ENCODE peak calls at places on chromosomes 1 and 21, in four cellular contexts. One of them, this sample, is unnamed. For H3K4me1, the result is how much of the 10 kb centered on the place peaks cover.

GRCh38 chr1:186191511-186191910 is 183.5 kb downstream of the TPR start:
- DNase-seq in GM12878: no peak
- DNase-seq in K562: no peak
- DNase-seq in SK-N-SH: no peak
- DNase-seq in this sample: no peak

GRCh38 chr1:26145960-26146294 is 13.0 kb upstream of the FAM110D start:
- DNase-seq in GM12878: no peak
- DNase-seq in K562: no peak
- DNase-seq in SK-N-SH: no peak
- DNase-seq in this sample: no peak

GRCh38 chr1:23101101-23101827 is 67.4 kb downstream of the LUZP1 start:
- DNase-seq in GM12878: no peak
- DNase-seq in SK-N-SH: no peak
- DNase-seq in K562: no peak
- DNase-seq in this sample: peak

GRCh38 chr1:96683931-96684330 is 37.7 kb upstream of the PTBP2 start:
- DNase-seq in K562: no peak
- DNase-seq in SK-N-SH: no peak
- DNase-seq in GM12878: no peak
- DNase-seq in this sample: no peak

GRCh38 chr1:248404024-248404423 is 1.2 kb downstream of the OR2T1 start:
- DNase-seq in GM12878: peak
- DNase-seq in SK-N-SH: no peak
- DNase-seq in K562: peak
- DNase-seq in this sample: peak

GRCh38 chr1:115348636-115349035 is 10.6 kb upstream of the NGF start:
- DNase-seq in GM12878: no peak
- DNase-seq in K562: no peak
- DNase-seq in SK-N-SH: no peak
- DNase-seq in this sample: no peak

GRCh38 chr1:36157973-36158826 is 2.2 kb downstream of the MAP7D1 start:
- DNase-seq in SK-N-SH: no peak
- DNase-seq in K562: no peak
- DNase-seq in GM12878: no peak
- DNase-seq in this sample: no peak

GRCh38 chr1:64136749-64137568 is 66.5 kb upstream of the UBE2U start:
- DNase-seq in SK-N-SH: peak
- DNase-seq in K562: peak
- DNase-seq in GM12878: peak
- DNase-seq in this sample: peak

GRCh38 chr1:14429577-14429976 is 168.9 kb upstream of the KAZN start:
- DNase-seq in GM12878: no peak
- DNase-seq in K562: no peak
- DNase-seq in SK-N-SH: no peak
- DNase-seq in this sample: no peak

GRCh38 chr21:45611296-45611695 is 32.2 kb upstream of the PCBP3 start:
- DNase-seq in K562: no peak
- DNase-seq in GM12878: no peak
- DNase-seq in SK-N-SH: no peak
- DNase-seq in this sample: no peak

GRCh38 chr1:111203681-111204210 is 3.3 kb upstream of the DENND2D start:
- DNase-seq in GM12878: peak
- DNase-seq in K562: no peak
- DNase-seq in SK-N-SH: peak
- DNase-seq in this sample: no peak

GRCh38 chr1:239426821-239427495 is 40.6 kb downstream of the CHRM3 start:
- DNase-seq in GM12878: no peak
- DNase-seq in K562: no peak
- DNase-seq in SK-N-SH: no peak
- DNase-seq in this sample: no peak

GRCh38 chr1:197618065-197618464 is 157.2 kb downstream of the DENND1B start:
- DNase-seq in SK-N-SH: no peak
- DNase-seq in K562: no peak
- DNase-seq in GM12878: no peak
- DNase-seq in this sample: peak

GRCh38 chr21:45357436-45358260 is 47.3 kb upstream of the COL18A1 start:
- DNase-seq in SK-N-SH: no peak
- DNase-seq in GM12878: no peak
- DNase-seq in K562: no peak
- DNase-seq in this sample: no peak

GRCh38 chr21:46121286-46122221 is 23.6 kb downstream of the COL6A2 start:
- DNase-seq in GM12878: no peak
- DNase-seq in SK-N-SH: peak
- DNase-seq in K562: no peak
- DNase-seq in this sample: no peak

GRCh38 chr1:116036255-116036654 is 59.9 kb downstream of the SLC22A15 start:
- DNase-seq in K562: no peak
- DNase-seq in SK-N-SH: no peak
- DNase-seq in GM12878: no peak
- DNase-seq in this sample: no peak

GRCh38 chr21:30345014-30345413 is 3.4 kb downstream of the KRTAP23-1 start:
- DNase-seq in SK-N-SH: no peak
- DNase-seq in GM12878: no peak
- DNase-seq in K562: no peak
- DNase-seq in this sample: no peak

GRCh38 chr1:66527688-66528087 is 6.3 kb upstream of the SGIP1 start:
- DNase-seq in SK-N-SH: no peak
- DNase-seq in GM12878: no peak
- DNase-seq in K562: no peak
- DNase-seq in this sample: peak

GRCh38 chr1:119364640-119365039 is 3.9 kb upstream of the HAO2 start:
- DNase-seq in K562: no peak
- DNase-seq in SK-N-SH: no peak
- DNase-seq in GM12878: no peak
- DNase-seq in this sample: no peak

GRCh38 chr1:48761986-48762385 is 14.7 kb downstream of the BEND5 start:
- DNase-seq in K562: no peak
- DNase-seq in SK-N-SH: no peak
- DNase-seq in GM12878: no peak
- DNase-seq in this sample: peak

GRCh38 chr1:27144349-27144748 is 10.6 kb downstream of the SLC9A1 start:
- DNase-seq in K562: no peak
- DNase-seq in GM12878: no peak
- DNase-seq in SK-N-SH: no peak
- DNase-seq in this sample: no peak

GRCh38 chr1:165854101-165854845 is 26.9 kb downstream of the UCK2 start:
- DNase-seq in GM12878: no peak
- DNase-seq in SK-N-SH: no peak
- DNase-seq in K562: no peak
- DNase-seq in this sample: peak

GRCh38 chr1:200275816-200276453 is 133.9 kb downstream of the ZNF281 start:
- DNase-seq in GM12878: no peak
- DNase-seq in K562: no peak
- DNase-seq in SK-N-SH: no peak
- DNase-seq in this sample: no peak
- H3K4me1 ChIP-seq in GM12878: under half
- H3K4me1 ChIP-seq in K562: under half
- H3K4me1 ChIP-seq in SK-N-SH: under half
- H3K4me1 ChIP-seq in this sample: under half

GRCh38 chr1:229696385-229696784 is 70.3 kb downstream of the URB2 start:
- DNase-seq in GM12878: peak
- DNase-seq in SK-N-SH: no peak
- DNase-seq in K562: no peak
- DNase-seq in this sample: no peak
- H2AFZ ChIP-seq in GM12878: no peak
- H2AFZ ChIP-seq in SK-N-SH: no peak
- H2AFZ ChIP-seq in K562: no peak
- H2AFZ ChIP-seq in this sample: no peak

GRCh38 chr1:182765416-182765815 is 24.2 kb upstream of the NPL start:
- DNase-seq in GM12878: no peak
- DNase-seq in SK-N-SH: peak
- DNase-seq in K562: no peak
- DNase-seq in this sample: no peak

GRCh38 chr1:182762536-182762935 is 27.0 kb upstream of the NPL start:
- DNase-seq in GM12878: no peak
- DNase-seq in SK-N-SH: no peak
- DNase-seq in K562: no peak
- DNase-seq in this sample: no peak

GRCh38 chr1:182761396-182762395 is 27.9 kb upstream of the NPL start:
- DNase-seq in GM12878: no peak
- DNase-seq in K562: no peak
- DNase-seq in SK-N-SH: peak
- DNase-seq in this sample: peak

GRCh38 chr1:182766050-182766449 is 23.5 kb upstream of the NPL start:
- DNase-seq in K562: no peak
- DNase-seq in SK-N-SH: no peak
- DNase-seq in GM12878: no peak
- DNase-seq in this sample: no peak

GRCh38 chr1:182764029-182764768 is 25.4 kb upstream of the NPL start:
- DNase-seq in K562: no peak
- DNase-seq in GM12878: no peak
- DNase-seq in SK-N-SH: no peak
- DNase-seq in this sample: no peak
- TF ChIP-seq RCOR1 in K562: no peak
- TF ChIP-seq RCOR1 in GM12878: no peak
- TF ChIP-seq RCOR1 in SK-N-SH: no peak
- TF ChIP-seq RCOR1 in this sample: no peak

GRCh38 chr21:25735895-25736597 is 1.3 kb downstream of the GABPA start:
- DNase-seq in SK-N-SH: no peak
- DNase-seq in K562: peak
- DNase-seq in GM12878: no peak
- DNase-seq in this sample: peak
- H3K4me1 ChIP-seq in SK-N-SH: under half
- H3K4me1 ChIP-seq in K562: under half
- H3K4me1 ChIP-seq in GM12878: under half
- H3K4me1 ChIP-seq in this sample: under half

GRCh38 chr1:6418668-6419396 is 887 bp downstream of the HES2 start:
- DNase-seq in GM12878: no peak
- DNase-seq in K562: no peak
- DNase-seq in SK-N-SH: peak
- DNase-seq in this sample: no peak

GRCh38 chr1:6419397-6419802 is 319 bp downstream of the HES2 start:
- DNase-seq in GM12878: no peak
- DNase-seq in K562: no peak
- DNase-seq in SK-N-SH: peak
- DNase-seq in this sample: no peak

GRCh38 chr1:6420594-6421042 is 899 bp upstream of the HES2 start:
- DNase-seq in K562: peak
- DNase-seq in GM12878: no peak
- DNase-seq in SK-N-SH: no peak
- DNase-seq in this sample: no peak

GRCh38 chr1:6421266-6421665 is 1.5 kb upstream of the HES2 start:
- DNase-seq in GM12878: no peak
- DNase-seq in SK-N-SH: no peak
- DNase-seq in K562: no peak
- DNase-seq in this sample: no peak

GRCh38 chr1:6419803-6420593 is at the start of gene HES2:
- DNase-seq in K562: peak
- DNase-seq in GM12878: no peak
- DNase-seq in SK-N-SH: peak
- DNase-seq in this sample: no peak
- H2AFZ ChIP-seq in K562: peak
- H2AFZ ChIP-seq in GM12878: no peak
- H2AFZ ChIP-seq in SK-N-SH: no peak
- H2AFZ ChIP-seq in this sample: peak

GRCh38 chr1:80212021-80212420 is 1205.5 kb upstream of the ADGRL4 start:
- DNase-seq in K562: no peak
- DNase-seq in GM12878: no peak
- DNase-seq in SK-N-SH: no peak
- DNase-seq in this sample: peak
- TF ChIP-seq RCOR1 in K562: no peak
- TF ChIP-seq RCOR1 in GM12878: no peak
- TF ChIP-seq RCOR1 in SK-N-SH: no peak
- TF ChIP-seq RCOR1 in this sample: no peak

DNA sequence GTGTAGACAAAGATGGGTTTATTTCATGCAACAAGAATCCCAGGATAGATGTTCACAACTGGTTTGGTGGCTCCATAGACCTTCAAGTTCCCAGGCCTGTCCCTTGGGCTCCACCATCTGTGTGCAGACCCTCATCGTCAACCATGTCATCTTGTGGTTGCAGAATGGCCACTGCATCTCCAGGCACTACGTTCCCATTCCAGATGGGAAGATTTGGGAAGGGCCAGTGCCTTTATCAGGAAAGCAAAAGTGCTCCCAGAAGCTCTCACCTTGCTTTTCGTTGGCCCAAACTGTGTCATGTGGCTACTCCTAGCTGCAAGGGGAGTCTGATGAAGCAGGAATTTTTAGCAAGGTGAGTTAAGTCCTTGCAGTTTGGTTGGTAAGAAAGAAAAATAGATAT is 12.8 kb downstream of the TMCC2 start:
- DNase-seq in K562: no peak
- DNase-seq in SK-N-SH: no peak
- DNase-seq in GM12878: no peak
- DNase-seq in this sample: no peak
- H3K4me1 ChIP-seq in K562: under half
- H3K4me1 ChIP-seq in SK-N-SH: under half
- H3K4me1 ChIP-seq in GM12878: under half
- H3K4me1 ChIP-seq in this sample: under half

DNA sequence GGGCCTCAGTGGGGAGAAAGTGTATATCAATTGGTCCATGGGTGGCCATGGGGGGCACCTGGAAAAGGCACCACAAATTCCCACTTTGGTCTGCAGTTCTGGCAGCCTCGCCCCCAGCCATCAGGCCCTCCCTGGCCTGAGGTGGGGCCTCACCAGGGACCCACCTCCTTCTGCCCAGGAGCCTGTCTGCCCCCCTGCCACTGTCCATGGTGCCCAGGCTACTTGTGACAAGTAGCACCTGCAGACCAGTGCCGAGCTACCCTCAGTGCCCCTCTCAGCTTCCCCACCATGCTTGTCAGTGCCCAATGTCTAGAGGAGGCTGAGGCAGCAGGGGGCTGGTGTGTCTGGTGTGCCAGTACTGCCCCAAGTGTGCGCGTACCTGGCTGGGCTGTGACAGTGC is 87.1 kb upstream of the PAXBP1 start:
- DNase-seq in SK-N-SH: no peak
- DNase-seq in K562: no peak
- DNase-seq in GM12878: no peak
- DNase-seq in this sample: no peak
- H2AFZ ChIP-seq in SK-N-SH: no peak
- H2AFZ ChIP-seq in K562: no peak
- H2AFZ ChIP-seq in GM12878: no peak
- H2AFZ ChIP-seq in this sample: no peak

DNA sequence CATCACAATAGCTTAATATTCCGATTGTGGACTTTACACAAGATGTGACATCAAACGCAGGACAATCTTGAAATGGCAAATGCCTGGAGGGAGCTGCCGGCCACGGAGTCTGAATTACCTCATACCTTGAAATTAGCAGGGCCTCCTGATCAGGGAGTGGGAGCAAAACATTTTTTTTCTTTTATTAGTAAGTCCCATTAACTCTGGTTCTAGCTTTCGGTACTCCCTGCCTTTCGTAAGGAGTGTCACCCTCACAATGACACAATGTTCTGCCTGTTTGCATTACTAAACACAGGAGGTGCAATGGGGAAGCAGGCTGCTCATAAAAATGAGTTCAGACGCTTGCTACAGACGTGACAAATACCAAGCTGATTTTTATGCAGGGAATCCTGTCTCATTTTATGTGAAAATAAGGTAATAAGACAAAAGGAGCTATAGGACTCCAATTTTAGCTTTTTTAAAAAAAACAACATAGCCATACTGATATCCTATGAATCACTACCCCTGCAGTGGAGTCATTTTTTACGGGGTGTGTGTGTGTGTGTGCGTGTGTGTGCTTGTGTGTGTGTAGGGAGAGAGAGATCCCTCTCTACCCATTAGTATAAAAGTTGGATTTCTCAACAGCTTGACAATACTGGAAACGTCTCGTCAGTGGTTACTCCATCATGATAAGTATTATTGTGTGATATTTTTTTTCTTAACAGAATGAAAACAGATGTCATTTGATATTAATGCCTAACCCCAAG is 205.1 kb upstream of the RUNX1 start:
- DNase-seq in GM12878: no peak
- DNase-seq in SK-N-SH: no peak
- DNase-seq in K562: no peak
- DNase-seq in this sample: peak
- TF ChIP-seq RCOR1 in GM12878: no peak
- TF ChIP-seq RCOR1 in SK-N-SH: no peak
- TF ChIP-seq RCOR1 in K562: no peak
- TF ChIP-seq RCOR1 in this sample: no peak